ENCODE peak calls at places on chromosomes 11 and 22, in seven cellular contexts. N is MM.1S, I is endothelial cell of umbilical vein, R is mammary epithelial cell, G is GM23338, F is neuronal stem cell, J is fibroblast of lung. K is an unnamed sample.

GRCh38 chr11:34065505-34066203 is 14.1 kb downstream of the CAPRIN1 start:
- DNase-seq in N (no peak), I (peak), R (peak), G (peak), F (no peak), J (peak), K (no peak)

GRCh38 chr11:47430524-47430923 is 4.3 kb upstream of the PSMC3 start:
- DNase-seq in N (no peak), I (no peak), R (no peak), G (no peak), F (no peak), J (no peak), K (no peak)

GRCh38 chr11:61717286-61718033 is 35.0 kb upstream of the MYRF start:
- DNase-seq in N (no peak), I (no peak), R (no peak), G (no peak), F (no peak), J (no peak), K (no peak)

GRCh38 chr11:27722945-27723344 is 22.7 kb upstream of the BDNF start:
- DNase-seq in N (no peak), I (no peak), R (no peak), G (peak), F (no peak), J (peak), K (no peak)

GRCh38 chr11:70581991-70582885 is 183.9 kb downstream of the CTTN start:
- DNase-seq in N (no peak), I (no peak), R (no peak), G (no peak), F (no peak), J (no peak), K (no peak)

GRCh38 chr11:10454902-10455631 is at the start of gene AMPD3:
- DNase-seq in N (no peak), I (no peak), R (peak), G (peak), F (no peak), J (peak), K (peak)

GRCh38 chr11:119318240-119319135 is 1.6 kb upstream of the MCAM start:
- DNase-seq in N (no peak), I (peak), R (peak), G (peak), F (no peak), J (peak), K (peak)

GRCh38 chr11:75811485-75811884 is 3.5 kb upstream of the UVRAG start:
- DNase-seq in N (no peak), I (no peak), R (no peak), G (no peak), F (no peak), J (no peak), K (no peak)

GRCh38 chr11:14110629-14111028 is 148.1 kb downstream of the SPON1 start:
- DNase-seq in N (no peak), I (no peak), R (no peak), G (no peak), F (no peak), J (no peak), K (no peak)

GRCh38 chr11:10770626-10771254 is 19.7 kb downstream of the CTR9 start:
- DNase-seq in N (peak), I (peak), R (peak), G (peak), F (peak), J (peak), K (peak)

GRCh38 chr22:30809086-30809485 is 114.4 kb downstream of the OSBP2 start:
- DNase-seq in N (no peak), I (no peak), R (peak), G (no peak), F (no peak), J (peak), K (no peak)

GRCh38 chr11:2869561-2870427 is 15.8 kb downstream of the CDKN1C start:
- DNase-seq in N (no peak), I (no peak), R (no peak), G (peak), F (no peak), J (no peak), K (no peak)

GRCh38 chr11:64778223-64778472 is 194 bp downstream of the SF1 start:
- DNase-seq in N (peak), I (no peak), R (no peak), G (no peak), F (no peak), J (no peak), K (no peak)

GRCh38 chr22:23127055-23127756 is 14.6 kb downstream of the RSPH14 start:
- DNase-seq in N (no peak), I (no peak), R (no peak), G (no peak), F (no peak), J (no peak), K (no peak)

GRCh38 chr11:103091441-103091809 is 535 bp downstream of the DCUN1D5 start:
- DNase-seq in N (peak), I (peak), R (peak), G (peak), F (no peak), J (peak), K (no peak)

GRCh38 chr11:130858215-130858614 is 58.1 kb downstream of the SNX19 start:
- DNase-seq in N (peak), I (no peak), R (no peak), G (peak), F (no peak), J (no peak), K (no peak)

GRCh38 chr22:46081831-46082210 is 68.5 kb upstream of the PPARA start:
- DNase-seq in N (no peak), I (no peak), R (peak), G (no peak), F (no peak), J (peak), K (no peak)

GRCh38 chr11:17498058-17498457 is 21.4 kb upstream of the ABCC8 start:
- DNase-seq in N (peak), I (no peak), R (no peak), G (peak), F (no peak), J (no peak), K (no peak)

GRCh38 chr11:94576306-94576705 is 9.1 kb downstream of the PIWIL4 start:
- DNase-seq in N (no peak), I (no peak), R (no peak), G (no peak), F (no peak), J (no peak), K (no peak)

GRCh38 chr11:117299351-117300300 is 8.5 kb downstream of the BACE1-AS start:
- DNase-seq in N (no peak), I (no peak), R (no peak), G (no peak), F (no peak), J (no peak), K (no peak)

GRCh38 chr11:117303101-117303500 is 12.0 kb downstream of the BACE1-AS start:
- DNase-seq in N (no peak), I (no peak), R (no peak), G (no peak), F (no peak), J (no peak), K (no peak)

GRCh38 chr11:117300301-117300700 is 9.2 kb downstream of the BACE1-AS start:
- DNase-seq in N (no peak), I (no peak), R (no peak), G (peak), F (peak), J (peak), K (no peak)

GRCh38 chr11:117302228-117302627 is 11.1 kb downstream of the BACE1-AS start:
- DNase-seq in N (no peak), I (no peak), R (no peak), G (no peak), F (no peak), J (no peak), K (no peak)

DNA sequence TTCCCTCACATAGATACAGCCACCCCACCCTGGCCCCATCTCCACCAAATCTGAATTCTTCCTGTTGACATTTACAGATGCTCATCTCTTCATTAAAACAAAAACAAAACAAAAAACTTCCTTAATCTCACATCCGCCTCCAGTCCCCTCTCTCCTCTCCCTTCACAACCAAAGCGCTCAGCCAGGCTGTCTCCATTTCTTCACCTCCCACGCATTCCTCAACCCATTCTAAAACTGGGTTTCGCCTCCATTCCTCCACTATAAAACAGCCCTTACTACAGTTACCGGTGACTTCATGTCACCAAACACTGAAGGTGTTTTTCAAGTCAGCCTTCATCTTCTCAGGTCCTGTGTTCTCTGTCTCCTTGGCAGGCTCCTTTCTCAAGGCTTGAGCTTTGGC is 9.6 kb downstream of the BACE1-AS start:
- DNase-seq in N (no peak), I (no peak), R (no peak), G (no peak), F (no peak), J (peak), K (no peak)
- H3K4me2 ChIP-seq in N (no peak), I (no peak), R (no peak), G (peak), F (no peak), J (peak), K (no peak)

GRCh38 chr11:63554901-63555218 is 8.3 kb downstream of the PLAAT2 start:
- DNase-seq in N (no peak), I (no peak), R (no peak), G (no peak), F (no peak), J (no peak), K (no peak)

GRCh38 chr11:63556404-63556803 is 6.8 kb downstream of the PLAAT2 start:
- DNase-seq in N (no peak), I (no peak), R (no peak), G (no peak), F (no peak), J (no peak), K (no peak)

GRCh38 chr11:63551889-63552266 is 11.3 kb downstream of the PLAAT2 start:
- DNase-seq in N (no peak), I (no peak), R (no peak), G (no peak), F (no peak), J (no peak), K (no peak)

GRCh38 chr11:63553759-63554158 is 9.4 kb downstream of the PLAAT2 start:
- DNase-seq in N (peak), I (no peak), R (no peak), G (no peak), F (no peak), J (peak), K (no peak)

DNA sequence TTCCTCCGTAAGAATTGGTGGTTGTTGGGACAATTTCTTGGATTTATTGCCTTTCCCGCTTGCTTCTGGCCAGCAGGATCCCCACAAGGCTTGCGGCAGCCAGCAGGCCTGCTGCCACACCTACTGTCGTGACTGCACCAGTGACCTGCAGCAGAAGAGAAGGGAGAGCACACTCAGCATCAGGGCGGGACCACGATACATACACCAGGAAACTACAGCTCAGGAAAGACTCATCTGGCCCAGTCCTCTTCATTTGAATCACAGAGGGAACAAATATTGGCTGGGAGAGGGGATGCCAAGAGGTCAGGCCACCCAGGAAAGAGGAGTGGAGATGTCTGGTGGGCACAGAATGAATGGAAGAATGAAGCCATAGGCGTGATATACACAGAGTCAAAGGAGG is 10.3 kb downstream of the PLAAT2 start:
- DNase-seq in N (no peak), I (no peak), R (no peak), G (no peak), F (no peak), J (no peak), K (peak)
- H3K4me2 ChIP-seq in N (no peak), I (no peak), R (no peak), G (no peak), F (no peak), J (no peak), K (no peak)

GRCh38 chr11:1025410-1026162 is 10.9 kb downstream of the MUC6 start:
- DNase-seq in N (no peak), I (no peak), R (no peak), G (no peak), F (no peak), J (no peak), K (no peak)
- H3K4me2 ChIP-seq in N (no peak), I (no peak), R (no peak), G (no peak), F (no peak), J (no peak), K (no peak)

GRCh38 chr22:50317674-50318073 is 9.1 kb downstream of the DENND6B start:
- DNase-seq in N (no peak), I (no peak), R (no peak), G (no peak), F (no peak), J (no peak), K (no peak)
- H3K4me2 ChIP-seq in N (no peak), I (no peak), R (no peak), G (no peak), F (no peak), J (no peak), K (no peak)

GRCh38 chr22:35781898-35782297 is 64.2 kb downstream of the APOL5 start:
- DNase-seq in N (no peak), I (no peak), R (no peak), G (no peak), F (no peak), J (no peak), K (no peak)
- H3K4me2 ChIP-seq in N (no peak), I (no peak), R (no peak), G (no peak), F (no peak), J (no peak), K (no peak)

DNA sequence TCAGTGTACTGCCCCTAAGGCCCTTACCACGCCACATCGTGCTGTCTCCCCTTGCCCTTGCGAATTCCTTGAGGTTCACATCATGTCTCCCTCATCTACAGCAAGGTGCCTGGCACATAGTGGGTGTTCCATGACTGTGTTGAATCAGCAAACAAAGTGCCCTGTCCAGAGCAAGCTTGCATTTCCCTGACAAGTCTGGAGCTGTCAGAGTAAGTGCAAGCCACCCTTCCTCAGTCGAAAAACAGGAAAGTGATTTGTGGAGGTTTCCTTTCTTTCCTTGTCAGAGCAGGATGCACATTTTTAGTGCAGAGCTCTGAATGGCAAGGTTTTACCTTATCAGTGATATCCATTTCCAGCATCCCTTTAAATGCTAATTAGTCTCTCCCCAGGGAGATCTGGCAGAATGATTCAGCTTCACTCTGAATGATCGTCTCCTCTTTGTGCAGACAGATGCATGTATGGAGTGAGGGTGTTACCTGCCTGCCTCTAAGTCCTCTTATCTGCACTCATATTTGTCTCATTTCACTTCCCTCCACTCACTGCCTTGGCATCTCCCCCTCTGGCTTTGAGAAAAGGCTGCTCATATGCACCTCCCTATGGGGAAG is 331.2 kb downstream of the TMEM135 start:
- DNase-seq in N (no peak), I (peak), R (peak), G (peak), F (no peak), J (peak), K (no peak)
- H3K4me2 ChIP-seq in N (no peak), I (peak), R (no peak), G (peak), F (no peak), J (no peak), K (no peak)

GRCh38 chr11:68660066-68660810 is 24.1 kb upstream of the GAL start:
- DNase-seq in N (no peak), I (no peak), R (no peak), G (no peak), F (no peak), J (no peak), K (no peak)

GRCh38 chr11:68658097-68658496 is 26.2 kb upstream of the GAL start:
- DNase-seq in N (no peak), I (no peak), R (no peak), G (no peak), F (no peak), J (no peak), K (no peak)

GRCh38 chr11:68659158-68659921 is 25.0 kb upstream of the GAL start:
- DNase-seq in N (no peak), I (peak), R (peak), G (no peak), F (no peak), J (peak), K (peak)

GRCh38 chr11:68657021-68657780 is 27.1 kb upstream of the GAL start:
- DNase-seq in N (no peak), I (no peak), R (no peak), G (no peak), F (no peak), J (no peak), K (no peak)

GRCh38 chr11:68658661-68659060 is 25.7 kb upstream of the GAL start:
- DNase-seq in N (no peak), I (no peak), R (no peak), G (no peak), F (no peak), J (peak), K (no peak)
- H3K4me2 ChIP-seq in N (no peak), I (no peak), R (no peak), G (no peak), F (no peak), J (peak), K (no peak)

GRCh38 chr11:114877976-114878375 is 199.6 kb downstream of the NXPE2 start:
- DNase-seq in N (no peak), I (no peak), R (no peak), G (no peak), F (no peak), J (no peak), K (no peak)

GRCh38 chr11:114883472-114883871 is 205.1 kb downstream of the NXPE2 start:
- DNase-seq in N (no peak), I (no peak), R (no peak), G (no peak), F (no peak), J (peak), K (no peak)

GRCh38 chr11:114876231-114876630 is 197.9 kb downstream of the NXPE2 start:
- DNase-seq in N (no peak), I (no peak), R (no peak), G (no peak), F (no peak), J (no peak), K (no peak)

GRCh38 chr11:114880458-114880857 is 202.1 kb downstream of the NXPE2 start:
- DNase-seq in N (no peak), I (no peak), R (no peak), G (no peak), F (no peak), J (no peak), K (no peak)
- H3K4me2 ChIP-seq in N (no peak), I (no peak), R (no peak), G (no peak), F (no peak), J (no peak), K (no peak)